ENCODE peak calls at places on chromosome 13, in four cellular contexts. V is A549, R is K562, L is GM12878. S is an unnamed sample.

GRCh38 chr13:41058229-41059070 is 2.9 kb upstream of the WBP4 start:
- DNase-seq in V (no peak), R (no peak), L (no peak), S (peak; percentile 4)

GRCh38 chr13:113742000-113742441 is 17.0 kb upstream of the TMEM255B start:
- DNase-seq in V (peak; percentile 24), R (peak; percentile 45), L (no peak), S (peak; percentile 50)

GRCh38 chr13:38421590-38422560 is 72.2 kb downstream of the UFM1 start:
- DNase-seq in V (no peak), R (no peak), L (no peak), S (peak; percentile 1)

GRCh38 chr13:35714588-35714987 is 238.1 kb upstream of the MAB21L1 start:
- DNase-seq in V (no peak), R (no peak), L (no peak), S (no peak)

GRCh38 chr13:51000576-51001260 is 91.1 kb downstream of the RNASEH2B start:
- DNase-seq in V (no peak), R (no peak), L (no peak), S (peak; percentile 42)

GRCh38 chr13:36815069-36815468 is 4.0 kb upstream of the RFXAP start:
- DNase-seq in V (peak; percentile 7), R (peak; percentile 14), L (no peak), S (no peak)

GRCh38 chr13:40562975-40563349 is 103.5 kb downstream of the FOXO1 start:
- DNase-seq in V (no peak), R (no peak), L (no peak), S (no peak)

GRCh38 chr13:52405767-52406494 is at the start of gene THSD1:
- DNase-seq in V (peak; percentile 54), R (no peak), L (no peak), S (peak; percentile 41)

GRCh38 chr13:71089105-71089504 is 777.9 kb downstream of the DACH1 start:
- DNase-seq in V (no peak), R (no peak), L (no peak), S (no peak)

GRCh38 chr13:50999641-51000040 is 90.0 kb downstream of the RNASEH2B start:
- DNase-seq in V (no peak), R (no peak), L (no peak), S (no peak)

GRCh38 chr13:19085876-19086275 is 95.7 kb downstream of the TUBA3C start:
- DNase-seq in V (no peak), R (no peak), L (no peak), S (no peak)

GRCh38 chr13:41401371-41401770 is 56.0 kb upstream of the RGCC start:
- DNase-seq in V (peak; percentile 5), R (no peak), L (no peak), S (no peak)

GRCh38 chr13:49746111-49746510 is 46.4 kb downstream of the KPNA3 start:
- DNase-seq in V (peak; percentile 14), R (no peak), L (no peak), S (no peak)

GRCh38 chr13:24052547-24052981 is 108.0 kb upstream of the SPATA13 start:
- DNase-seq in V (no peak), R (peak; percentile 20), L (no peak), S (peak; percentile 30)

GRCh38 chr13:24045456-24045996 is 115.0 kb upstream of the SPATA13 start:
- DNase-seq in V (no peak), R (no peak), L (no peak), S (no peak)

GRCh38 chr13:24050796-24051715 is 109.5 kb upstream of the SPATA13 start:
- DNase-seq in V (no peak), R (no peak), L (no peak), S (no peak)

GRCh38 chr13:24053505-24054251 is 106.8 kb upstream of the SPATA13 start:
- DNase-seq in V (peak; percentile 72), R (peak; percentile 18), L (peak; percentile 17), S (peak; percentile 68)

DNA sequence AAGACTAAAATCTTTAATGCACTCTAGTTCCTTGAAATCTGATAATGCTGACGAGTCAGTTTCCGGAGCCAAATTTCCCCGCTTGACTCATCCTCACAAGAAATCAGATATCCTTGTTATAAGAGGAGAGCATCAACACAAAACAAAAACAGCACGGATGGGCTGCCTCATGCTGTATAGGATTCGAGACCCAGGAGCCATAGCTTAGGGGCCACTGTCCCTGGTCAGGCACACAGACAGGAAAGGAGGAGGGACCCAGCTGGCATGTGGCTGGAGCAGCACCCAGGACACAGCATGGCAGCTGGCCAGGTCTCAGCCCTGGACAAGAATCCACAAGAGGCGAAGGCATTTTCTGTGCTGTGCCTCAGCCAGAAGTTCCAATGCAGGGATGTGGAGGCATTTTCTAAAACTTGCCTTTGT is 110.2 kb upstream of the SPATA13 start:
- DNase-seq in V (no peak), R (no peak), L (no peak), S (peak; percentile 86)
- TF ChIP-seq USF2 in V (no peak), R (no peak), L (no peak), S (no peak)

GRCh38 chr13:97539651-97540230 is 105.8 kb downstream of the RAP2A start:
- DNase-seq in V (no peak), R (no peak), L (no peak), S (peak; percentile 88)
- TF ChIP-seq CEBPB in V (no peak), R (no peak), L (no peak), S (no peak)

GRCh38 chr13:110920038-110920437 is 5.2 kb upstream of the ANKRD10 start:
- DNase-seq in V (no peak), R (no peak), L (no peak), S (no peak)
- TF ChIP-seq USF2 in V (no peak), R (no peak), L (no peak), S (no peak)

DNA sequence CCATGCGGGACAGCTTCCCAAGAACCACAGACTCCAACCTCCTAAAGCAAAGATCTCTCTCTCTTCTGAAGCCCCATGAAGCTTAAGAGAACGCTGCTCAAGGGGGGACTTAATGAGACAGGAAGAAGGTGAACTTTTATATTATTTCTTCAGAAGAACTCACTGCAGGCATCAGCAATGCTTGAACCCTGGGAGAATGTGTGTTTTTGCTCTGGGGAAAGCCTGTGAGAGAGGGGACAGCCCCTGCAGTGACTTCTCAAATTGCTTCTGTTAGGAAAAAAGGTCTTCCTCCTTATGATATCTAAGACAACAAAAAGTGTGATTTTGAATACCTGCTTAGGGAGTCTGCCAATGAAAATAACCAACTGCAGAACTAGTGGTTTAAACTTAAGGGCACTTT is 23.0 kb downstream of the GJA3 start:
- DNase-seq in V (no peak), R (no peak), L (no peak), S (no peak)
- TF ChIP-seq CEBPB in V (no peak), R (no peak), L (no peak), S (no peak)

DNA sequence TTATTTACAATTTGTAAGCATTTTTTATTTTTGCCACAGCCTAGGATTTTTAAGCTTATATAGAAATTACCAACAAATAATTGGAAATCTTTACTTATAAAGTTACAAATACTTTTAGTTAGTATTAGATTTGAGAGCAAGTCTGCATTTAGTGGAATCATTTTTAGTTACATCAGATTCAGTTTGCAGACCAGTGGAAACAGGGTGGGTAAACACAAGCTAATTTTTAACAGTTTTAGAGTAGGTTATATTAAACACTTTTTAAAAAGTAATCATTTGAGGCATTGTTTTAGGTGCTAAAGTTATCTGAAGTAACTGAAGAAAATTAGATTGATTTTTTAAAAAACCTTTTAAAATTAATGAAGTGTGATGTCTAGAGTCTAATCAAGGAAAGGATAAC is 66.3 kb downstream of the NDFIP2 start:
- DNase-seq in V (no peak), R (no peak), L (no peak), S (no peak)
- TF ChIP-seq USF2 in V (no peak), R (no peak), L (no peak), S (no peak)

GRCh38 chr13:93708323-93709075 is 481.9 kb downstream of the GPC6 start:
- DNase-seq in V (no peak), R (no peak), L (no peak), S (no peak)

GRCh38 chr13:93714171-93714570 is 487.6 kb downstream of the GPC6 start:
- DNase-seq in V (no peak), R (no peak), L (no peak), S (peak; percentile 15)

GRCh38 chr13:93709511-93710244 is 483.1 kb downstream of the GPC6 start:
- DNase-seq in V (no peak), R (no peak), L (no peak), S (no peak)
- TF ChIP-seq CEBPB in V (no peak), R (no peak), L (no peak), S (no peak)

DNA sequence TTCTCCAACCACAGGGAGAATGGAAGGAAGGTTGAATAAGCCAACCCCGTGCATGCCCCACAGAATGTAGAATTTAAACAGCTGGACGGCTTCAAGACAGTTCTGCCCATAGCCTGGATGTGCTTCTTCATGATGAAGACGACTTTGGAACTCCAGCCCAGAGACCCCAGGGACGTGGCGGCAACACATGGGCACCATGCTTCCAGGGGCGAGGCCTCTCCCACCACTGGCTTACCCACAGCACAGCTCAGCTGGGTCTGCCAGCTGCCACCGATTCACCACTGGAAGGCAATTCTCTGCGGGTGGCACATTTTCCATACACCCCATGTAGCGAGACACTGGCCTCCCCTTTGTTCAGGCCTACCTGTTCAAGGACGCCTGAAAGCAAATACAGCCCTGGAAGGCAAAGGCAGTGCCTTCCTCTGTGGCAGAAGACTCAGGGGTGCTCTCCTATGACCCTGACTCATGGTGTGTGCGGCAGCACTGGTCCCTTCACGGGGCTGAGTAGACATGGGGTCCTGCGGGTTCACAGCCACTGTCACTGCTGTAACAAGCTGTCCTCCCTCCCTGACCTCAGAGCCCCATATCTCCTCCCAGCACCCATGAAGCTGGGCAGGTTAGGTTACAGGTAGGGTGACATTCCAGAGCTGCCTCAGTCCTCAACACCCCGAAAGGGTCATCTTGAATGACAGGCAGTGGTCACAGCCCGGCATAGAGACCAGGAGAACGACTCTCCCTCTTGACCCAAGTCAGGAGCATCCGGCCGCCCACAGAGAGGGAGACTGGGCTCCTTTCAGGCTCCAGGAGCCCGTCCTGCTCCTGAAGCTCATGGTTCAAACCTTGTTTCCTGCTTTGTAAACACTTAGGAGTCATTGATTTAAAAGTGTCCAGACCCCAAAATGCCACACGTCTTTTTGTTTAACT is 72.7 kb downstream of the SPACA7 start:
- DNase-seq in V (no peak), R (no peak), L (no peak), S (no peak)
- TF ChIP-seq USF2 in V (no peak), R (no peak), L (no peak), S (no peak)

GRCh38 chr13:75873499-75873898 is 237.4 kb downstream of the LMO7 start:
- DNase-seq in V (no peak), R (no peak), L (no peak), S (no peak)

GRCh38 chr13:75877092-75877491 is 241.0 kb downstream of the LMO7 start:
- DNase-seq in V (no peak), R (no peak), L (no peak), S (no peak)

GRCh38 chr13:75875450-75875849 is 239.3 kb downstream of the LMO7 start:
- DNase-seq in V (no peak), R (no peak), L (no peak), S (no peak)

GRCh38 chr13:75879656-75880055 is 243.5 kb downstream of the LMO7 start:
- DNase-seq in V (no peak), R (no peak), L (no peak), S (no peak)

GRCh38 chr13:75876371-75877050 is 240.4 kb downstream of the LMO7 start:
- DNase-seq in V (peak; percentile 65), R (peak; percentile 54), L (peak; percentile 23), S (peak; percentile 73)
- TF ChIP-seq CEBPB in V (no peak), R (no peak), L (no peak), S (no peak)

S was measured in IMR-90.